ENCODE peak calls at places on chromosomes 5 and 9, in six cellular contexts. C is right lobe of liver; W is activated effector memory CD4-positive, alpha-beta T cell treated with anti-CD3 and anti-CD28 coated beads, Interleukin-2, amount 50 U/mL, for 16 hours; B is CD8-positive, alpha-beta T cell; Z is uterus; K is G401. A is an unnamed sample.
A peak's percentile ranks its signal among the peaks of the same experiment; 100 is the strongest.

GRCh38 chr9:36450110-36450732 is 50.2 kb upstream of the RNF38 start:
- DNase-seq in C (no peak), K (peak; percentile 41), W (no peak), Z (no peak), B (peak; percentile 41), A (no peak)

GRCh38 chr9:133841167-133841812 is 103.1 kb upstream of the SARDH start:
- DNase-seq in B (no peak), Z (no peak), K (no peak), C (no peak), W (no peak), A (no peak)

GRCh38 chr9:2248768-2249167 is 233.6 kb downstream of the SMARCA2 start:
- DNase-seq in C (no peak), B (no peak), K (no peak), W (no peak), Z (no peak), A (no peak)

GRCh38 chr9:21294904-21295538 is 10.1 kb downstream of the IFNA5 start:
- DNase-seq in B (no peak), K (no peak), W (no peak), C (no peak), Z (no peak), A (no peak)

GRCh38 chr9:3205421-3206095 is 320.2 kb downstream of the RFX3 start:
- DNase-seq in W (no peak), Z (no peak), K (peak; percentile 99), C (no peak), B (no peak), A (no peak)

GRCh38 chr9:131738838-131739191 is 1.1 kb downstream of the RAPGEF1 start:
- DNase-seq in Z (no peak), B (no peak), C (peak; percentile 69), K (no peak), W (no peak), A (no peak)

GRCh38 chr9:84141762-84142370 is 161.3 kb downstream of the RMI1 start:
- DNase-seq in C (no peak), Z (no peak), K (peak; percentile 78), B (no peak), W (no peak), A (no peak)

GRCh38 chr5:78056053-78056452 is 238.4 kb downstream of the AP3B1 start:
- DNase-seq in B (no peak), K (no peak), W (no peak), C (no peak), Z (no peak), A (no peak)

GRCh38 chr5:172088801-172089200 is 82.4 kb upstream of the FBXW11 start:
- DNase-seq in C (peak; percentile 17), B (no peak), W (peak; percentile 41), Z (no peak), K (peak; percentile 66), A (no peak)

GRCh38 chr5:168468836-168469235 is 17.4 kb upstream of the RARS1 start:
- DNase-seq in Z (no peak), C (no peak), K (no peak), B (no peak), W (no peak), A (no peak)

GRCh38 chr5:57871496-57871895 is 388.9 kb upstream of the ACTBL2 start:
- DNase-seq in C (no peak), K (no peak), W (no peak), Z (no peak), B (no peak), A (no peak)

GRCh38 chr5:146238973-146239372 is 35.6 kb downstream of the RBM27 start:
- DNase-seq in C (no peak), W (no peak), B (no peak), K (no peak), Z (no peak), A (no peak)

GRCh38 chr5:126640867-126641266 is 40.1 kb downstream of the PHAX start:
- DNase-seq in W (no peak), B (no peak), K (no peak), C (no peak), Z (no peak), A (no peak)

GRCh38 chr9:136656339-136656738 is 6.4 kb upstream of the EGFL7 start:
- DNase-seq in B (no peak), Z (peak; percentile 13), K (no peak), C (peak; percentile 45), W (no peak), A (no peak)

GRCh38 chr5:31637851-31638250 is 1.1 kb upstream of the PDZD2 start:
- DNase-seq in K (no peak), W (no peak), Z (no peak), B (no peak), C (no peak), A (no peak)

GRCh38 chr5:22572941-22573340 is 280.2 kb downstream of the CDH12 start:
- DNase-seq in C (no peak), W (no peak), Z (no peak), B (no peak), K (no peak), A (no peak)

GRCh38 chr5:159414021-159414420 is 83.7 kb upstream of the IL12B start:
- DNase-seq in W (no peak), B (no peak), Z (no peak), K (no peak), C (no peak), A (no peak)

GRCh38 chr5:12772276-12772675 is 868.0 kb upstream of the CTNND2 start:
- DNase-seq in K (no peak), Z (no peak), C (no peak), B (no peak), W (no peak), A (no peak)

GRCh38 chr5:90909945-90910344 is 351.3 kb downstream of the ADGRV1 start:
- DNase-seq in C (no peak), K (no peak), Z (no peak), B (no peak), W (no peak), A (no peak)

GRCh38 chr9:131395027-131395744 is 1.3 kb downstream of the PRRC2B start:
- DNase-seq in B (peak; percentile 80), C (peak; percentile 75), W (peak; percentile 89), K (peak; percentile 56), Z (no peak), A (no peak)

GRCh38 chr9:129583308-129584038 is 37.4 kb downstream of the C9orf50 start:
- DNase-seq in C (no peak), K (no peak), B (no peak), W (no peak), Z (no peak), A (no peak)

GRCh38 chr5:109866051-109866450 is 176.3 kb downstream of the MAN2A1 start:
- DNase-seq in Z (no peak), W (no peak), B (no peak), K (no peak), C (no peak), A (no peak)

GRCh38 chr9:35552376-35552775 is 52.7 kb upstream of the TESK1 start:
- DNase-seq in Z (no peak), K (no peak), B (no peak), W (no peak), C (no peak), A (no peak)

GRCh38 chr5:67243349-67243748 is 46.8 kb upstream of the CD180 start:
- DNase-seq in W (no peak), Z (no peak), B (no peak), C (no peak), K (no peak), A (no peak)

GRCh38 chr9:77575785-77576184 is 72.3 kb downstream of the GNA14 start:
- DNase-seq in B (no peak), W (no peak), Z (no peak), C (no peak), K (no peak), A (no peak)

GRCh38 chr9:133054966-133055365 is 6.8 kb upstream of the CEL start:
- DNase-seq in K (no peak), Z (no peak), W (no peak), C (no peak), B (no peak), A (peak; percentile 82)

GRCh38 chr5:21919417-21920022 is 933.6 kb downstream of the CDH12 start:
- DNase-seq in Z (no peak), C (no peak), W (no peak), K (peak; percentile 70), B (no peak), A (no peak)

GRCh38 chr5:80937591-80937990 is 22.6 kb upstream of the RASGRF2 start:
- DNase-seq in C (no peak), K (no peak), Z (no peak), W (no peak), B (no peak), A (no peak)

GRCh38 chr9:137138058-137138697 is 776 bp upstream of the GRIN1 start:
- DNase-seq in Z (no peak), C (no peak), K (peak; percentile 91), B (no peak), W (no peak), A (no peak)

GRCh38 chr5:123929055-123929474 is 417.1 kb downstream of the CSNK1G3 start:
- DNase-seq in W (no peak), C (no peak), K (no peak), Z (no peak), B (no peak), A (no peak)

GRCh38 chr5:152634596-152634995 is 229.5 kb upstream of the NMUR2 start:
- DNase-seq in B (no peak), Z (no peak), C (no peak), K (peak; percentile 97), W (no peak), A (peak; percentile 9)

GRCh38 chr9:130263601-130264413 is 1.8 kb upstream of the HMCN2 start:
- DNase-seq in W (no peak), C (peak; percentile 88), K (no peak), B (no peak), Z (no peak), A (no peak)

GRCh38 chr9:89797255-89797654 is 192.4 kb downstream of the GADD45G start:
- DNase-seq in C (no peak), B (no peak), K (no peak), Z (no peak), W (no peak), A (no peak)

GRCh38 chr5:14190194-14191164 is 47.3 kb downstream of the TRIO start:
- DNase-seq in B (no peak), W (no peak), Z (no peak), C (no peak), K (peak; percentile 81), A (peak; percentile 45)

GRCh38 chr9:336039-336438 is 121.4 kb downstream of the DOCK8 start:
- DNase-seq in C (no peak), W (no peak), B (no peak), Z (no peak), K (no peak), A (no peak)